ENCODE peak calls at places on chromosomes 5 and 9, in nine cellular contexts. One of them, this sample, is unnamed.
A peak's percentile ranks its signal among the peaks of the same experiment; 100 is the strongest.

GRCh38 chr5:7827602-7828001 is 23.3 kb downstream of the CFAP90 start:
- DNase-seq in WTC11: no peak
- DNase-seq in IMR-90: no peak
- DNase-seq in CD4-positive, alpha-beta T cell: no peak
- DNase-seq in HL-60: no peak
- DNase-seq in mucosa of descending colon: no peak
- DNase-seq in fibroblast of villous mesenchyme: no peak
- DNase-seq in foreskin keratinocyte: no peak
- DNase-seq in nephron progenitor cell: no peak
- DNase-seq in this sample: no peak

GRCh38 chr5:172109749-172110148 is 78.3 kb downstream of the STK10 start:
- DNase-seq in fibroblast of villous mesenchyme: no peak
- DNase-seq in CD4-positive, alpha-beta T cell: no peak
- DNase-seq in WTC11: no peak
- DNase-seq in HL-60: no peak
- DNase-seq in mucosa of descending colon: no peak
- DNase-seq in IMR-90: no peak
- DNase-seq in foreskin keratinocyte: no peak
- DNase-seq in nephron progenitor cell: no peak
- DNase-seq in this sample: no peak

GRCh38 chr5:174316326-174316725 is 270.8 kb downstream of the NSG2 start:
- DNase-seq in mucosa of descending colon: no peak
- DNase-seq in WTC11: no peak
- DNase-seq in foreskin keratinocyte: no peak
- DNase-seq in HL-60: no peak
- DNase-seq in IMR-90: no peak
- DNase-seq in CD4-positive, alpha-beta T cell: no peak
- DNase-seq in fibroblast of villous mesenchyme: no peak
- DNase-seq in nephron progenitor cell: no peak
- DNase-seq in this sample: no peak

GRCh38 chr9:37968228-37968672 is 64.3 kb upstream of the SLC25A51 start:
- DNase-seq in mucosa of descending colon: no peak
- DNase-seq in IMR-90: peak; percentile 63
- DNase-seq in nephron progenitor cell: no peak
- DNase-seq in foreskin keratinocyte: peak; percentile 84
- DNase-seq in WTC11: no peak
- DNase-seq in HL-60: no peak
- DNase-seq in fibroblast of villous mesenchyme: peak; percentile 77
- DNase-seq in CD4-positive, alpha-beta T cell: no peak
- DNase-seq in this sample: no peak

GRCh38 chr9:3288686-3289085 is 237.1 kb downstream of the RFX3 start:
- DNase-seq in CD4-positive, alpha-beta T cell: no peak
- DNase-seq in mucosa of descending colon: no peak
- DNase-seq in fibroblast of villous mesenchyme: peak; percentile 79
- DNase-seq in nephron progenitor cell: no peak
- DNase-seq in WTC11: no peak
- DNase-seq in IMR-90: no peak
- DNase-seq in foreskin keratinocyte: no peak
- DNase-seq in HL-60: peak; percentile 12
- DNase-seq in this sample: no peak

GRCh38 chr9:38482918-38483592 is 58.8 kb upstream of the IGFBPL1 start:
- DNase-seq in fibroblast of villous mesenchyme: peak; percentile 13
- DNase-seq in foreskin keratinocyte: peak; percentile 77
- DNase-seq in CD4-positive, alpha-beta T cell: no peak
- DNase-seq in IMR-90: no peak
- DNase-seq in mucosa of descending colon: no peak
- DNase-seq in HL-60: no peak
- DNase-seq in nephron progenitor cell: no peak
- DNase-seq in WTC11: no peak
- DNase-seq in this sample: no peak

GRCh38 chr9:2340046-2340760 is 281.4 kb upstream of the VLDLR start:
- DNase-seq in fibroblast of villous mesenchyme: no peak
- DNase-seq in WTC11: no peak
- DNase-seq in HL-60: no peak
- DNase-seq in nephron progenitor cell: no peak
- DNase-seq in mucosa of descending colon: no peak
- DNase-seq in CD4-positive, alpha-beta T cell: no peak
- DNase-seq in IMR-90: peak; percentile 1
- DNase-seq in foreskin keratinocyte: peak; percentile 95
- DNase-seq in this sample: no peak

GRCh38 chr5:81183811-81184748 is 49.0 kb upstream of the CKMT2 start:
- DNase-seq in CD4-positive, alpha-beta T cell: no peak
- DNase-seq in fibroblast of villous mesenchyme: no peak
- DNase-seq in WTC11: no peak
- DNase-seq in mucosa of descending colon: no peak
- DNase-seq in IMR-90: no peak
- DNase-seq in foreskin keratinocyte: no peak
- DNase-seq in HL-60: no peak
- DNase-seq in nephron progenitor cell: no peak
- DNase-seq in this sample: no peak

GRCh38 chr5:170444969-170445505 is 55.9 kb upstream of the KCNMB1 start:
- DNase-seq in fibroblast of villous mesenchyme: no peak
- DNase-seq in nephron progenitor cell: no peak
- DNase-seq in CD4-positive, alpha-beta T cell: no peak
- DNase-seq in IMR-90: no peak
- DNase-seq in foreskin keratinocyte: no peak
- DNase-seq in mucosa of descending colon: no peak
- DNase-seq in WTC11: no peak
- DNase-seq in HL-60: no peak
- DNase-seq in this sample: no peak

GRCh38 chr5:168284809-168285208 is 6.6 kb upstream of the WWC1 start:
- DNase-seq in HL-60: no peak
- DNase-seq in foreskin keratinocyte: no peak
- DNase-seq in CD4-positive, alpha-beta T cell: no peak
- DNase-seq in WTC11: no peak
- DNase-seq in IMR-90: no peak
- DNase-seq in mucosa of descending colon: no peak
- DNase-seq in nephron progenitor cell: no peak
- DNase-seq in fibroblast of villous mesenchyme: no peak
- DNase-seq in this sample: no peak

GRCh38 chr5:54758038-54758437 is 227.4 kb downstream of the ESM1 start:
- DNase-seq in fibroblast of villous mesenchyme: peak; percentile 70
- DNase-seq in WTC11: no peak
- DNase-seq in nephron progenitor cell: no peak
- DNase-seq in foreskin keratinocyte: peak; percentile 60
- DNase-seq in IMR-90: peak; percentile 95
- DNase-seq in HL-60: no peak
- DNase-seq in mucosa of descending colon: no peak
- DNase-seq in CD4-positive, alpha-beta T cell: no peak
- DNase-seq in this sample: no peak

GRCh38 chr5:123412206-123412605 is 11.0 kb downstream of the CEP120 start:
- DNase-seq in WTC11: no peak
- DNase-seq in nephron progenitor cell: no peak
- DNase-seq in CD4-positive, alpha-beta T cell: no peak
- DNase-seq in fibroblast of villous mesenchyme: no peak
- DNase-seq in HL-60: no peak
- DNase-seq in IMR-90: no peak
- DNase-seq in mucosa of descending colon: no peak
- DNase-seq in foreskin keratinocyte: no peak
- DNase-seq in this sample: no peak

GRCh38 chr9:129415954-129416651 is 204.8 kb downstream of the C9orf50 start:
- DNase-seq in HL-60: no peak
- DNase-seq in IMR-90: no peak
- DNase-seq in fibroblast of villous mesenchyme: peak; percentile 71
- DNase-seq in CD4-positive, alpha-beta T cell: no peak
- DNase-seq in WTC11: no peak
- DNase-seq in mucosa of descending colon: peak; percentile 48
- DNase-seq in foreskin keratinocyte: no peak
- DNase-seq in nephron progenitor cell: peak; percentile 60
- DNase-seq in this sample: no peak

GRCh38 chr9:14723301-14723700 is 768 bp upstream of the CER1 start:
- DNase-seq in HL-60: no peak
- DNase-seq in foreskin keratinocyte: no peak
- DNase-seq in nephron progenitor cell: no peak
- DNase-seq in WTC11: no peak
- DNase-seq in mucosa of descending colon: no peak
- DNase-seq in IMR-90: no peak
- DNase-seq in fibroblast of villous mesenchyme: no peak
- DNase-seq in CD4-positive, alpha-beta T cell: no peak
- DNase-seq in this sample: no peak

DNA sequence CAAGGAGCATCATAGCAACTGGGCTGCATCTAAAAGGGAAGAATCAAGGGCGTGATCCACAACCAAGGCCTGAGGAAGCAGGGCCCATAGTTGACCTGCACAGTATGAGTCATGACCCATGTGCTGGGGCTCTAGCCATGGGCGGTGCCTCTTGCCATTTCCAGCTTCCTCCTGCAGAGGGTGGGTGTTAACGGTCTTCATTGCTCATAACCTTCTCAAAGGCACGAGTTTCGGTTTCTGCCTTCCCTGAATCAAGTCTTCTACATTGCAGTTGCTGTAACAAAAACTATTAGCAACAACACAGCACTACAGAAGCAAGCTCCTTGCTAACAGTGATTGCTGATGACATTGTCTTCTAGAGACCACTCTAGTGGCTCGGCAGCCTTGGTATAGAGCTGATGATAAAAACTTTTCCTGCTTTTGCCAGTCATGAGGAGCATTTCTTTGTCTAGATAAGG is 66.9 kb downstream of the CTSL start:
- DNase-seq in IMR-90: peak; percentile 43
- DNase-seq in fibroblast of villous mesenchyme: peak; percentile 96
- DNase-seq in nephron progenitor cell: no peak
- DNase-seq in CD4-positive, alpha-beta T cell: no peak
- DNase-seq in foreskin keratinocyte: no peak
- DNase-seq in HL-60: peak; percentile 93
- DNase-seq in mucosa of descending colon: peak; percentile 71
- DNase-seq in WTC11: no peak
- DNase-seq in this sample: no peak
- TF ChIP-seq CTCF in IMR-90: no peak
- TF ChIP-seq CTCF in fibroblast of villous mesenchyme: peak; percentile 51
- TF ChIP-seq CTCF in nephron progenitor cell: no peak
- TF ChIP-seq CTCF in CD4-positive, alpha-beta T cell: no peak
- TF ChIP-seq CTCF in foreskin keratinocyte: no peak
- TF ChIP-seq CTCF in HL-60: no peak
- TF ChIP-seq CTCF in mucosa of descending colon: no peak
- TF ChIP-seq CTCF in WTC11: no peak
- TF ChIP-seq CTCF in this sample: no peak

DNA sequence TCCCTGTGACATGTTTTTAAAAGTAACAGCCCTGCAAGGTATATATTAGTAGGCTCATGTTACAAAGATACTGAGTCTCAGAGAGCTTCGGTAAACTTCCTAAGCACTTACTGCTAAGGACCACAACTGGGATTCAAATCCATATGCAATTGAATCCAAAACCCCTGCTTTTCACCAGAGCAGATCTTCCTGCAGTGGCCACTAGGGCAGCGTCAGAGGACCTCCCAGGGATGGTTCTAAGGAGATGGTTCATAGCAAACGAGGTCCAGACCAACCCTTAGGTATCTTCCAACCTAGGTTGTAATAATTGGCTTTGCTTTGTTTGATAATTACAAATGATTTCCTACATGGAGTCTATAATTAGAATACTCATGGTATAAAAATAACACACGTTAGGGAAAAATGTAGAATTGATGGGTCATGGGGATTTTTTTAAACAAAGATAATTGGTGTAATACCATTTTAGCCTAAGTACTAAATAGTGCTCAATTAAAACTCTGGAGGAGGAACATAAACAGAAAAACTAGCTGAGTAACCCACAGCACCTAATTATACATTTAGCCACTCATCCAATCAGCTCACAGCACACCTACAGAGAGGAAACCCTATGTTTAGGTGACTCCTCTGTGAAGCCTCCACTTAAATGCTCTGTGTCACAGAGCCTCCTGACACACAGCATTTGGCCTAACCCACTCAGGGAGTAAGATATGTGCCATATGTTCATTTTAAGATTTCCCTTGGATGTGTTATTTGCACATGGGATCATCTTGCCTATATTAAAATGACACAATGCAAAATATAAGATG is 10.0 kb upstream of the CAST start:
- DNase-seq in foreskin keratinocyte: no peak
- DNase-seq in nephron progenitor cell: no peak
- DNase-seq in CD4-positive, alpha-beta T cell: no peak
- DNase-seq in HL-60: no peak
- DNase-seq in WTC11: peak; percentile 48
- DNase-seq in mucosa of descending colon: no peak
- DNase-seq in IMR-90: no peak
- DNase-seq in fibroblast of villous mesenchyme: no peak
- DNase-seq in this sample: no peak
- TF ChIP-seq CTCF in foreskin keratinocyte: peak; percentile 48
- TF ChIP-seq CTCF in nephron progenitor cell: peak; percentile 22
- TF ChIP-seq CTCF in CD4-positive, alpha-beta T cell: peak; percentile 23
- TF ChIP-seq CTCF in HL-60: peak; percentile 6
- TF ChIP-seq CTCF in WTC11: no peak
- TF ChIP-seq CTCF in mucosa of descending colon: no peak
- TF ChIP-seq CTCF in IMR-90: peak; percentile 31
- TF ChIP-seq CTCF in fibroblast of villous mesenchyme: peak; percentile 45
- TF ChIP-seq CTCF in this sample: no peak

GRCh38 chr5:25716680-25717079 is 1071.9 kb upstream of the CDH10 start:
- DNase-seq in fibroblast of villous mesenchyme: no peak
- DNase-seq in nephron progenitor cell: no peak
- DNase-seq in foreskin keratinocyte: no peak
- DNase-seq in WTC11: no peak
- DNase-seq in IMR-90: no peak
- DNase-seq in CD4-positive, alpha-beta T cell: no peak
- DNase-seq in mucosa of descending colon: no peak
- DNase-seq in HL-60: no peak
- DNase-seq in this sample: no peak

DNA sequence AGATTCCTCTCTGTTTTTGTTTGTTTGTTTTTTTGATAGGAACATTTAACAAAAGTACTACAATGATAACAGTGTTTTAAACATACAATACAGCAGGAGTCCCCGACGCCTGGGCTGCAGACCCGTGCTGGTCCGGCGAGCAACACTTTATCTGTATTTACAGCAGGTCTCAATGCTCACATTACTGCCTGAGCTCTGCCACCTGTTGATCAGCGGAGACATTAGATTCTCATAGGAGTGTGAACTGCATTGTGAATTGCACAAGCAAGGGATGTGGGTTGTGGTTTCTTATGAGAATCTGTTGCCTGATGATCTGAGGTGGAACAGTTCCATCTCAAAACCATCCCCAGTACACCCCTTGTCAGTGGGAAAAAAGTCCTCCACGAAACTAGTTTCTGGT is 1068.5 kb upstream of the CDH10 start:
- DNase-seq in fibroblast of villous mesenchyme: no peak
- DNase-seq in HL-60: no peak
- DNase-seq in nephron progenitor cell: peak; percentile 10
- DNase-seq in IMR-90: no peak
- DNase-seq in WTC11: peak; percentile 15
- DNase-seq in mucosa of descending colon: no peak
- DNase-seq in foreskin keratinocyte: no peak
- DNase-seq in CD4-positive, alpha-beta T cell: no peak
- DNase-seq in this sample: no peak
- TF ChIP-seq CTCF in fibroblast of villous mesenchyme: no peak
- TF ChIP-seq CTCF in HL-60: no peak
- TF ChIP-seq CTCF in nephron progenitor cell: no peak
- TF ChIP-seq CTCF in IMR-90: no peak
- TF ChIP-seq CTCF in WTC11: no peak
- TF ChIP-seq CTCF in mucosa of descending colon: no peak
- TF ChIP-seq CTCF in foreskin keratinocyte: no peak
- TF ChIP-seq CTCF in CD4-positive, alpha-beta T cell: no peak
- TF ChIP-seq CTCF in this sample: no peak

DNA sequence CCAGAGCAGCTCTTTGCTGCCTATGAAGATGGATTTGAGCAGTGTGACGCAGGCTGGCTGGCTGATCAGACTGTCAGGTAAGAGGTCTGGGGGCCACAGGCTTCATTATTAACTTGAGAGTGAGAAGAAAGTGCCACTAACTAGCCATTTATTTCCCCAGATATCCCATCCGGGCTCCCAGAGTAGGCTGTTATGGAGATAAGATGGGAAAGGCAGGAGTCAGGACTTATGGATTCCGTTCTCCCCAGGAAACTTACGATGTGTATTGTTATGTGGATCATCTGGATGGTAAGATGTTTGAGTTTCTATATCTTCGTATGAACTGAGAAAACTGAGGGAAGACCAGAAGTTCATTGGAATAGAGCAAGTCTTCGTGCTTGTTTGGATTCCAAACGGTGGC is 22.1 kb downstream of the VCAN start:
- DNase-seq in foreskin keratinocyte: no peak
- DNase-seq in fibroblast of villous mesenchyme: no peak
- DNase-seq in IMR-90: no peak
- DNase-seq in WTC11: no peak
- DNase-seq in CD4-positive, alpha-beta T cell: no peak
- DNase-seq in HL-60: no peak
- DNase-seq in nephron progenitor cell: no peak
- DNase-seq in mucosa of descending colon: no peak
- DNase-seq in this sample: no peak
- TF ChIP-seq CTCF in foreskin keratinocyte: no peak
- TF ChIP-seq CTCF in fibroblast of villous mesenchyme: no peak
- TF ChIP-seq CTCF in IMR-90: no peak
- TF ChIP-seq CTCF in WTC11: no peak
- TF ChIP-seq CTCF in CD4-positive, alpha-beta T cell: no peak
- TF ChIP-seq CTCF in HL-60: no peak
- TF ChIP-seq CTCF in nephron progenitor cell: no peak
- TF ChIP-seq CTCF in mucosa of descending colon: no peak
- TF ChIP-seq CTCF in this sample: no peak